ENCODE peak calls at places on chromosomes 6 and 20, in six cellular contexts. One of them, this sample, is unnamed.

GRCh38 chr6:18389479-18389878 is 2.3 kb downstream of the RNF144B start:
- DNase-seq in ovary: no peak
- DNase-seq in heart left ventricle: no peak
- DNase-seq in keratinocyte: no peak
- DNase-seq in CD8-positive, alpha-beta memory T cell: no peak
- DNase-seq in lower lobe of right lung: no peak
- DNase-seq in this sample: no peak

GRCh38 chr20:6685181-6685582 is 82.3 kb upstream of the BMP2 start:
- DNase-seq in ovary: no peak
- DNase-seq in heart left ventricle: no peak
- DNase-seq in keratinocyte: no peak
- DNase-seq in CD8-positive, alpha-beta memory T cell: no peak
- DNase-seq in lower lobe of right lung: no peak
- DNase-seq in this sample: no peak

GRCh38 chr20:18702736-18703135 is 110.8 kb upstream of the SCP2D1 start:
- DNase-seq in ovary: no peak
- DNase-seq in heart left ventricle: peak; percentile 29
- DNase-seq in keratinocyte: no peak
- DNase-seq in CD8-positive, alpha-beta memory T cell: no peak
- DNase-seq in lower lobe of right lung: no peak
- DNase-seq in this sample: no peak

GRCh38 chr6:110093981-110094380 is 85.5 kb downstream of the WASF1 start:
- DNase-seq in ovary: no peak
- DNase-seq in heart left ventricle: no peak
- DNase-seq in keratinocyte: no peak
- DNase-seq in CD8-positive, alpha-beta memory T cell: no peak
- DNase-seq in lower lobe of right lung: no peak
- DNase-seq in this sample: no peak

GRCh38 chr20:44138859-44139258 is 48.1 kb downstream of the JPH2 start:
- DNase-seq in ovary: no peak
- DNase-seq in heart left ventricle: peak; percentile 62
- DNase-seq in keratinocyte: no peak
- DNase-seq in CD8-positive, alpha-beta memory T cell: no peak
- DNase-seq in lower lobe of right lung: no peak
- DNase-seq in this sample: peak; percentile 64

GRCh38 chr6:111549744-111550143 is 55.9 kb downstream of the TRAF3IP2 start:
- DNase-seq in ovary: no peak
- DNase-seq in heart left ventricle: no peak
- DNase-seq in keratinocyte: no peak
- DNase-seq in CD8-positive, alpha-beta memory T cell: no peak
- DNase-seq in lower lobe of right lung: no peak
- DNase-seq in this sample: no peak

GRCh38 chr6:95593025-95593424 is 15.7 kb downstream of the MANEA start:
- DNase-seq in ovary: no peak
- DNase-seq in heart left ventricle: no peak
- DNase-seq in keratinocyte: no peak
- DNase-seq in CD8-positive, alpha-beta memory T cell: no peak
- DNase-seq in lower lobe of right lung: no peak
- DNase-seq in this sample: no peak

GRCh38 chr6:111989743-111990142 is 64.2 kb upstream of the CCN6 start:
- DNase-seq in ovary: no peak
- DNase-seq in heart left ventricle: no peak
- DNase-seq in keratinocyte: no peak
- DNase-seq in CD8-positive, alpha-beta memory T cell: no peak
- DNase-seq in lower lobe of right lung: no peak
- DNase-seq in this sample: no peak

GRCh38 chr20:57389695-57390603 is 1.2 kb upstream of the RBM38 start:
- DNase-seq in ovary: peak; percentile 80
- DNase-seq in heart left ventricle: peak; percentile 40
- DNase-seq in keratinocyte: no peak
- DNase-seq in CD8-positive, alpha-beta memory T cell: peak; percentile 71
- DNase-seq in lower lobe of right lung: peak; percentile 57
- DNase-seq in this sample: peak; percentile 74

GRCh38 chr6:105592329-105592728 is 189.4 kb upstream of the PREP start:
- DNase-seq in ovary: no peak
- DNase-seq in heart left ventricle: no peak
- DNase-seq in keratinocyte: peak; percentile 69
- DNase-seq in CD8-positive, alpha-beta memory T cell: no peak
- DNase-seq in lower lobe of right lung: no peak
- DNase-seq in this sample: peak; percentile 70

GRCh38 chr6:144566868-144567615 is 281.9 kb downstream of the UTRN start:
- DNase-seq in ovary: no peak
- DNase-seq in heart left ventricle: no peak
- DNase-seq in keratinocyte: no peak
- DNase-seq in CD8-positive, alpha-beta memory T cell: no peak
- DNase-seq in lower lobe of right lung: no peak
- DNase-seq in this sample: no peak
- H3K27ac ChIP-seq in ovary: no peak overlapping the region
- H3K27ac ChIP-seq in heart left ventricle: no peak overlapping the region
- H3K27ac ChIP-seq in keratinocyte: no peak overlapping the region
- H3K27ac ChIP-seq in CD8-positive, alpha-beta memory T cell: no peak overlapping the region
- H3K27ac ChIP-seq in lower lobe of right lung: no peak overlapping the region
- H3K27ac ChIP-seq in this sample: no peak overlapping the region

GRCh38 chr20:62377615-62378085 is 9.3 kb upstream of the RPS21 start:
- DNase-seq in ovary: no peak
- DNase-seq in heart left ventricle: peak; percentile 67
- DNase-seq in keratinocyte: no peak
- DNase-seq in CD8-positive, alpha-beta memory T cell: no peak
- DNase-seq in lower lobe of right lung: no peak
- DNase-seq in this sample: peak; percentile 88

GRCh38 chr20:62381202-62381797 is 5.6 kb upstream of the RPS21 start:
- DNase-seq in ovary: no peak
- DNase-seq in heart left ventricle: peak; percentile 56
- DNase-seq in keratinocyte: no peak
- DNase-seq in CD8-positive, alpha-beta memory T cell: no peak
- DNase-seq in lower lobe of right lung: no peak
- DNase-seq in this sample: no peak

GRCh38 chr20:62377064-62377461 is 9.8 kb upstream of the RPS21 start:
- DNase-seq in ovary: no peak
- DNase-seq in heart left ventricle: no peak
- DNase-seq in keratinocyte: no peak
- DNase-seq in CD8-positive, alpha-beta memory T cell: no peak
- DNase-seq in lower lobe of right lung: no peak
- DNase-seq in this sample: no peak

GRCh38 chr20:62376112-62377063 is 9.3 kb upstream of the LAMA5 start:
- DNase-seq in ovary: peak; percentile 68
- DNase-seq in heart left ventricle: peak; percentile 67
- DNase-seq in keratinocyte: no peak
- DNase-seq in CD8-positive, alpha-beta memory T cell: no peak
- DNase-seq in lower lobe of right lung: no peak
- DNase-seq in this sample: peak; percentile 87

GRCh38 chr20:62378215-62378614 is 8.7 kb upstream of the RPS21 start:
- DNase-seq in ovary: no peak
- DNase-seq in heart left ventricle: no peak
- DNase-seq in keratinocyte: peak; percentile 92
- DNase-seq in CD8-positive, alpha-beta memory T cell: no peak
- DNase-seq in lower lobe of right lung: no peak
- DNase-seq in this sample: no peak
- H3K4me1 ChIP-seq in ovary: peaks cover 20% of the 10 kb centered on the region
- H3K4me1 ChIP-seq in heart left ventricle: peaks cover 64% of the 10 kb centered on the region
- H3K4me1 ChIP-seq in keratinocyte: peaks cover 47% of the 10 kb centered on the region
- H3K4me1 ChIP-seq in CD8-positive, alpha-beta memory T cell: peaks cover 6% of the 10 kb centered on the region
- H3K4me1 ChIP-seq in lower lobe of right lung: peaks cover 58% of the 10 kb centered on the region
- H3K4me1 ChIP-seq in this sample: peaks cover 55% of the 10 kb centered on the region

GRCh38 chr6:56690519-56691200 is 48.0 kb upstream of the DST start:
- DNase-seq in ovary: no peak
- DNase-seq in heart left ventricle: no peak
- DNase-seq in keratinocyte: no peak
- DNase-seq in CD8-positive, alpha-beta memory T cell: no peak
- DNase-seq in lower lobe of right lung: no peak
- DNase-seq in this sample: no peak

GRCh38 chr6:56689114-56689513 is 46.4 kb upstream of the DST start:
- DNase-seq in ovary: no peak
- DNase-seq in heart left ventricle: no peak
- DNase-seq in keratinocyte: no peak
- DNase-seq in CD8-positive, alpha-beta memory T cell: no peak
- DNase-seq in lower lobe of right lung: no peak
- DNase-seq in this sample: no peak

GRCh38 chr6:56686429-56686828 is 43.7 kb upstream of the DST start:
- DNase-seq in ovary: no peak
- DNase-seq in heart left ventricle: no peak
- DNase-seq in keratinocyte: no peak
- DNase-seq in CD8-positive, alpha-beta memory T cell: no peak
- DNase-seq in lower lobe of right lung: no peak
- DNase-seq in this sample: no peak

GRCh38 chr6:56689663-56690062 is 47.0 kb upstream of the DST start:
- DNase-seq in ovary: no peak
- DNase-seq in heart left ventricle: no peak
- DNase-seq in keratinocyte: no peak
- DNase-seq in CD8-positive, alpha-beta memory T cell: no peak
- DNase-seq in lower lobe of right lung: no peak
- DNase-seq in this sample: no peak

DNA sequence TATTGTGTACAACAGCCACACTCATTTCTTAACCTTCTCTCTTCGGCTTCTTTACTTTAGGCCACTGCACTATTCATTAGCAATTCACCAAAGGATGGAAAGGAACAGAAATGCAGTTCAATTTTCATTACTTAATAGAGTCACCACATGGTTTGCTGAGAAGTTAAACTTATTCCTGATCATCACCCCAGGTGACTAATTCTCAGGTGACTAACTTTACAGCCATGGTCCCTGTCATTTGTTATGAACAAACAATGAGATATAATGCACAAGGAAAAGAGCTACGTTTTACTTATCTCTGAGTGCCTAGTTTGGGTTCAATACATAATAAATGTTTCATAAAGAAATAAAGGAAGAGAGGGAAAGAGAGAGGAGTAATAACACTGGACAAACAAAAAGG is 45.8 kb upstream of the DST start:
- DNase-seq in ovary: no peak
- DNase-seq in heart left ventricle: no peak
- DNase-seq in keratinocyte: no peak
- DNase-seq in CD8-positive, alpha-beta memory T cell: no peak
- DNase-seq in lower lobe of right lung: no peak
- DNase-seq in this sample: no peak
- H3K27ac ChIP-seq in ovary: no peak overlapping the region
- H3K27ac ChIP-seq in heart left ventricle: no peak overlapping the region
- H3K27ac ChIP-seq in keratinocyte: no peak overlapping the region
- H3K27ac ChIP-seq in CD8-positive, alpha-beta memory T cell: no peak overlapping the region
- H3K27ac ChIP-seq in lower lobe of right lung: peak overlapping the region; percentile 38
- H3K27ac ChIP-seq in this sample: peak overlapping the region; percentile 82

GRCh38 chr6:38212579-38212978 is 393.1 kb downstream of the ZFAND3 start:
- DNase-seq in ovary: peak; percentile 57
- DNase-seq in heart left ventricle: peak; percentile 38
- DNase-seq in keratinocyte: no peak
- DNase-seq in CD8-positive, alpha-beta memory T cell: no peak
- DNase-seq in lower lobe of right lung: no peak
- DNase-seq in this sample: no peak
- H3K4me1 ChIP-seq in ovary: peaks cover 11% of the 10 kb centered on the region
- H3K4me1 ChIP-seq in heart left ventricle: peaks cover 32% of the 10 kb centered on the region
- H3K4me1 ChIP-seq in keratinocyte: no peaks in the 10 kb centered on the region
- H3K4me1 ChIP-seq in CD8-positive, alpha-beta memory T cell: no peaks in the 10 kb centered on the region
- H3K4me1 ChIP-seq in lower lobe of right lung: peaks cover 13% of the 10 kb centered on the region
- H3K4me1 ChIP-seq in this sample: peaks cover 22% of the 10 kb centered on the region

DNA sequence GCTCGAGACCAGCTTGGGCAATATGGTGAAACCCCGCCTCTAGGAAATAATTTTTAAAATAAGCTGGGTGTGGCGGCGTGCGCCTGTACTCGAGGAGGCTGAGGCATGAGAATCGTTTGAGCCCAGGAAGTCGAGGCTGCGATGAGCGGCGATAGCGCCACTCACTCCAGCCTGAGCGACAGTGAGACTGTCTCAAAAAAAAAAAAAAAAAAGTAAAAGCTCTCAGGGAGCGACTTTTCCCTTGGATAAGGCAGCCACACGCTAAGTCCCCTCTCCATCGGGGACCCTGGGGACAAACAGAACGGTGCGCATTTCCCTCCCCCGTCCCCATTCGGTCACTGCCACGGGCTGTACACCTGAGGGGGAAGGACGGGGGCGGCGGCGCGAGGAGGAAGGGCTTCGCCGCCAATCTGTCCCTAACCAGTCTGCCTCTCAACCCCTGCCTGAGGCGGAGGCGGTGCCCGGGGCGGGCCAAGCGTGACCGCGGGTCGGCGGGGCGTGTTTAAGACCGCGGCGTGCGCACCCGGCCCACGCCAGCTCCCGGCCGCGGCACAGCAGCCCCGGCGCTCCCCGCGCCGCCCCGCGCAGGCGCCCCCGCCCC is at the start of gene GMPR:
- DNase-seq in ovary: peak; percentile 82
- DNase-seq in heart left ventricle: peak; percentile 83
- DNase-seq in keratinocyte: no peak
- DNase-seq in CD8-positive, alpha-beta memory T cell: peak; percentile 70
- DNase-seq in lower lobe of right lung: peak; percentile 90
- DNase-seq in this sample: peak; percentile 90
- H3K27ac ChIP-seq in ovary: peak within 1 kb of the TSS; percentile 86
- H3K27ac ChIP-seq in heart left ventricle: peak within 1 kb of the TSS; percentile 59
- H3K27ac ChIP-seq in keratinocyte: no peak within 1 kb of the TSS
- H3K27ac ChIP-seq in CD8-positive, alpha-beta memory T cell: peak within 1 kb of the TSS; percentile 79
- H3K27ac ChIP-seq in lower lobe of right lung: peak within 1 kb of the TSS; percentile 70
- H3K27ac ChIP-seq in this sample: peak within 1 kb of the TSS; percentile 81

DNA sequence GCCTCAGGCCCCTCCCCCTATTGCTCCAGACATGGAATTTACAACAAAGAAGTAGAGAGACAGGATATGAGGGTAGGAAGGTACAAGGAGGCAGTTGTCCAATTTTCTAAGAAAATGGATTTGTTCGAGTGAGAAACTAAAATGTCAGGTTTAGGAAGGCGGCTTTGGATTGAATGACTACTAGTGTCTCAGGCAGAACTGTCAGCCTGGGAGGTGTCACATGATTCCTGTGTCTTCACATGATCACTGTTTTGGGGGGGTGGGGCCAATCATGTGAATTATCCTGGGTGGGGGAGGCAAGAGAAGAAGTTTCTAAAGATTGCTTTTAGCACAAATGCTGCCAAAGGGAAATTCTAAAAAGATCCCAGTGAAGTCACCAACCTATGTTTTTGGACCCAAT is 2.3 kb downstream of the SIRPA start:
- DNase-seq in ovary: no peak
- DNase-seq in heart left ventricle: no peak
- DNase-seq in keratinocyte: no peak
- DNase-seq in CD8-positive, alpha-beta memory T cell: no peak
- DNase-seq in lower lobe of right lung: no peak
- DNase-seq in this sample: peak; percentile 72
- H3K4me1 ChIP-seq in ovary: peaks cover 1% of the 10 kb centered on the region
- H3K4me1 ChIP-seq in heart left ventricle: peaks cover 42% of the 10 kb centered on the region
- H3K4me1 ChIP-seq in keratinocyte: peaks cover 34% of the 10 kb centered on the region
- H3K4me1 ChIP-seq in CD8-positive, alpha-beta memory T cell: no peaks in the 10 kb centered on the region
- H3K4me1 ChIP-seq in lower lobe of right lung: peaks cover 56% of the 10 kb centered on the region
- H3K4me1 ChIP-seq in this sample: peaks cover 73% of the 10 kb centered on the region

DNA sequence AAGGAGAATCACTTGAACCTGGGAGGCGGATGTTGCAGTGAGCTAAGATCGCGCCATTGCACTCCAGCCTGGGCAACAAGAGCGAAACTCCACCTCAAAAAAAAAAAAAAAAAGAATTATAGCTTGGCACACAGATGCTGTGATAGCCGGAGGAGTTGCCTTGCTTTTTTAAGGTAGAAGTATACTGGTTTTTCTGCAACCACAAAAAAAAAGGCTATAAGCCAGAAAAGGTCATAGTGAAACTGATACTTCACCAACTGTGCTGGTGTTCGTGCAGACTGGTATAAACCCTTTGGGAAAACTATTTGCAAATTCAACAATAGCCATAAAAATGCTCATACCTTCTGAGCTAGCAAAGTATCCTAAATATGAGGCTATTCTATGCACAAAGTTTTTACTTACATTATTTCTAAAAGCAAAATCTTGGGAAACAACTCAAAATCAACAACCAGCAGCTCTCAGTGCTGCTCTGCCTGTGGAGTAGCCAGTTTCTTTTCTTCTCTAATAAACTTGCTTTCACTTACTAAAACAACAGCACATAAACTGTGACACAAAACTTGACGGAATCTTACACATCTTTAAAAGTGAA is 44.0 kb downstream of the B4GALT5 start:
- DNase-seq in ovary: no peak
- DNase-seq in heart left ventricle: no peak
- DNase-seq in keratinocyte: no peak
- DNase-seq in CD8-positive, alpha-beta memory T cell: peak; percentile 4
- DNase-seq in lower lobe of right lung: no peak
- DNase-seq in this sample: no peak
- H3K27ac ChIP-seq in ovary: no peak overlapping the region
- H3K27ac ChIP-seq in heart left ventricle: no peak overlapping the region
- H3K27ac ChIP-seq in keratinocyte: no peak overlapping the region
- H3K27ac ChIP-seq in CD8-positive, alpha-beta memory T cell: peak overlapping the region; percentile 62
- H3K27ac ChIP-seq in lower lobe of right lung: peak overlapping the region; percentile 53
- H3K27ac ChIP-seq in this sample: no peak overlapping the region

This sample was measured in sigmoid colon.